ENCODE peak calls at places on chromosomes 13 and 19, in eight cellular contexts. U is Karpas-422, X is WERI-Rb-1, G is mesenteric fat pad, N is retinal pigment epithelial cell, H is NCI-H1930, A is iPS-NIHi11, M is endothelial cell. T is an unnamed sample.

GRCh38 chr19:42511340-42511739 is 16.9 kb downstream of the CEACAM1 start:
- DNase-seq in U (no peak), X (no peak), G (no peak), N (no peak), H (no peak), A (no peak), M (no peak), T (no peak)

GRCh38 chr13:25771641-25772478 is 280.0 kb downstream of the SHISA2 start:
- DNase-seq in U (no peak), X (no peak), G (no peak), N (no peak), H (no peak), A (no peak), M (no peak), T (no peak)

GRCh38 chr13:107832521-107833095 is 382.7 kb downstream of the LIG4 start:
- DNase-seq in U (no peak), X (peak), G (no peak), N (no peak), H (no peak), A (no peak), M (no peak), T (no peak)

GRCh38 chr13:102978168-102978567 is 88.0 kb downstream of the SLC10A2 start:
- DNase-seq in U (no peak), X (no peak), G (no peak), N (no peak), H (no peak), A (no peak), M (no peak), T (no peak)

GRCh38 chr13:69912576-69913074 is 195.0 kb upstream of the ATXN8OS start:
- DNase-seq in U (no peak), X (peak), G (no peak), N (no peak), H (no peak), A (no peak), M (no peak), T (no peak)

GRCh38 chr13:67736646-67737420 is 506.7 kb upstream of the PCDH9 start:
- DNase-seq in U (peak), X (peak), G (no peak), N (peak), H (no peak), A (peak), M (peak), T (no peak)

GRCh38 chr19:35462476-35462953 is 14.5 kb downstream of the FFAR2 start:
- DNase-seq in U (peak), X (no peak), G (no peak), N (no peak), H (no peak), A (no peak), M (no peak), T (no peak)

GRCh38 chr13:42328672-42329071 is 56.7 kb downstream of the AKAP11 start:
- DNase-seq in U (no peak), X (no peak), G (no peak), N (no peak), H (no peak), A (no peak), M (no peak), T (no peak)

GRCh38 chr13:46885018-46885417 is 11.8 kb downstream of the HTR2A start:
- DNase-seq in U (no peak), X (no peak), G (no peak), N (no peak), H (no peak), A (no peak), M (no peak), T (no peak)

GRCh38 chr19:46631481-46631880 is 4.5 kb downstream of the GNG8 start:
- DNase-seq in U (no peak), X (peak), G (no peak), N (no peak), H (no peak), A (no peak), M (no peak), T (no peak)

GRCh38 chr19:45526143-45526542 is 18.9 kb downstream of the VASP start:
- DNase-seq in U (no peak), X (peak), G (no peak), N (no peak), H (peak), A (peak), M (peak), T (no peak)

GRCh38 chr19:633786-634639 is 676 bp upstream of the POLRMT start:
- DNase-seq in U (no peak), X (no peak), G (no peak), N (no peak), H (no peak), A (no peak), M (no peak), T (no peak)

GRCh38 chr13:34577051-34577450 is 365.0 kb upstream of the NBEA start:
- DNase-seq in U (no peak), X (no peak), G (no peak), N (no peak), H (no peak), A (no peak), M (no peak), T (no peak)

GRCh38 chr19:45640849-45641273 is 1.7 kb upstream of the EML2 start:
- DNase-seq in U (no peak), X (no peak), G (no peak), N (no peak), H (no peak), A (no peak), M (no peak), T (no peak)

GRCh38 chr13:71864094-71864980 is 2.7 kb downstream of the DACH1 start:
- DNase-seq in U (no peak), X (peak), G (no peak), N (no peak), H (no peak), A (peak), M (peak), T (no peak)

GRCh38 chr13:73667756-73668155 is 466.4 kb downstream of the KLF12 start:
- DNase-seq in U (no peak), X (no peak), G (no peak), N (no peak), H (no peak), A (no peak), M (no peak), T (no peak)

GRCh38 chr13:45255253-45255987 is 54.6 kb upstream of the KCTD4 start:
- DNase-seq in U (no peak), X (no peak), G (no peak), N (no peak), H (no peak), A (no peak), M (no peak), T (no peak)

GRCh38 chr13:109704771-109705628 is 81.4 kb downstream of the IRS2 start:
- DNase-seq in U (no peak), X (no peak), G (no peak), N (no peak), H (no peak), A (no peak), M (no peak), T (no peak)

GRCh38 chr19:17327654-17328516 is 6.8 kb downstream of the ANO8 start:
- DNase-seq in U (peak), X (no peak), G (no peak), N (no peak), H (no peak), A (peak), M (peak), T (no peak)

GRCh38 chr13:34153428-34154180 is 335.7 kb downstream of the RFC3 start:
- DNase-seq in U (no peak), X (no peak), G (no peak), N (peak), H (no peak), A (no peak), M (no peak), T (no peak)

GRCh38 chr13:45224181-45224580 is 23.3 kb upstream of the KCTD4 start:
- DNase-seq in U (no peak), X (no peak), G (no peak), N (no peak), H (no peak), A (no peak), M (no peak), T (no peak)

GRCh38 chr19:58401825-58402433 is 6.5 kb downstream of the RNF225 start:
- DNase-seq in U (no peak), X (no peak), G (no peak), N (no peak), H (no peak), A (no peak), M (no peak), T (peak)

GRCh38 chr19:49870309-49870901 is 3.0 kb upstream of the PNKP start:
- DNase-seq in U (no peak), X (no peak), G (no peak), N (no peak), H (no peak), A (no peak), M (no peak), T (no peak)

GRCh38 chr19:18057557-18057956 is 29.2 kb downstream of the IL12RB1 start:
- DNase-seq in U (no peak), X (no peak), G (no peak), N (no peak), H (no peak), A (no peak), M (no peak), T (no peak)

GRCh38 chr13:68428292-68428691 is 1198.2 kb upstream of the PCDH9 start:
- DNase-seq in U (no peak), X (no peak), G (no peak), N (peak), H (no peak), A (no peak), M (no peak), T (no peak)

GRCh38 chr13:50708461-50708860 is 135.0 kb downstream of the DLEU7 start:
- DNase-seq in U (no peak), X (no peak), G (no peak), N (no peak), H (no peak), A (no peak), M (no peak), T (no peak)

GRCh38 chr19:39539165-39539518 is 819 bp downstream of the EID2 start:
- DNase-seq in U (peak), X (no peak), G (no peak), N (no peak), H (no peak), A (peak), M (no peak), T (no peak)

GRCh38 chr19:47778954-47779351 is 450 bp downstream of the SELENOW start:
- DNase-seq in U (no peak), X (no peak), G (no peak), N (no peak), H (no peak), A (peak), M (no peak), T (no peak)

GRCh38 chr19:33447336-33448158 is 74.0 kb downstream of the CEBPG start:
- DNase-seq in U (no peak), X (no peak), G (no peak), N (no peak), H (no peak), A (no peak), M (no peak), T (no peak)

GRCh38 chr19:56245062-56245740 is 27.3 kb upstream of the EDDM13 start:
- DNase-seq in U (no peak), X (no peak), G (no peak), N (no peak), H (no peak), A (no peak), M (no peak), T (no peak)

GRCh38 chr13:70188567-70188966 is 80.3 kb upstream of the KLHL1 start:
- DNase-seq in U (no peak), X (no peak), G (no peak), N (no peak), H (no peak), A (no peak), M (no peak), T (no peak)

GRCh38 chr19:48802623-48803022 is 8.2 kb downstream of the BCAT2 start:
- DNase-seq in U (no peak), X (no peak), G (no peak), N (no peak), H (no peak), A (no peak), M (no peak), T (no peak)

T was measured in coronary artery.